ENCODE peak calls at places on chromosomes 1 and 21, in five cellular contexts. B is KBM-7; X is osteocyte; M is HTR-8/SVneo; K is Jurkat, Clone E6-1. D is an unnamed sample.

GRCh38 chr1:5552787-5553484 is 439.3 kb downstream of the NPHP4 start:
- DNase-seq in B (no peak), X (peak), M (no peak), K (no peak), D (no peak)

GRCh38 chr1:18875107-18875795 is 15.8 kb upstream of the TAS1R2 start:
- DNase-seq in B (peak), X (peak), M (peak), K (peak), D (peak)

GRCh38 chr1:32197074-32197473 is 3.3 kb upstream of the CCDC28B start:
- DNase-seq in B (no peak), X (no peak), M (no peak), K (no peak), D (no peak)

GRCh38 chr1:212098340-212098739 is 62.8 kb downstream of the DTL start:
- DNase-seq in B (no peak), X (no peak), M (no peak), K (no peak), D (no peak)

GRCh38 chr1:160125761-160126160 is 10.2 kb downstream of the ATP1A2 start:
- DNase-seq in B (no peak), X (no peak), M (peak), K (no peak), D (no peak)

GRCh38 chr1:116506132-116507004 is 64.5 kb downstream of the CD58 start:
- DNase-seq in B (no peak), X (no peak), M (no peak), K (no peak), D (no peak)

GRCh38 chr1:209648931-209649776 is 3.1 kb downstream of the LAMB3 start:
- DNase-seq in B (peak), X (no peak), M (peak), K (no peak), D (no peak)

GRCh38 chr21:34698270-34699015 is 29.6 kb downstream of the CLIC6 start:
- DNase-seq in B (no peak), X (no peak), M (peak), K (no peak), D (no peak)

GRCh38 chr1:248818505-248819374 is 7.0 kb downstream of the SH3BP5L start:
- DNase-seq in B (no peak), X (no peak), M (no peak), K (no peak), D (peak)

GRCh38 chr1:72586023-72586685 is 303.8 kb upstream of the NEGR1 start:
- DNase-seq in B (no peak), X (no peak), M (no peak), K (no peak), D (no peak)

GRCh38 chr21:43737158-43737950 is 18.4 kb downstream of the PDXK start:
- DNase-seq in B (no peak), X (no peak), M (no peak), K (no peak), D (no peak)

GRCh38 chr1:158039380-158039779 is 45.9 kb downstream of the KIRREL1 start:
- DNase-seq in B (no peak), X (no peak), M (no peak), K (no peak), D (no peak)

GRCh38 chr1:58460469-58460868 is 86.1 kb downstream of the OMA1 start:
- DNase-seq in B (peak), X (peak), M (peak), K (peak), D (no peak)

GRCh38 chr1:116852910-116853309 is 56.8 kb upstream of the PTGFRN start:
- DNase-seq in B (no peak), X (no peak), M (no peak), K (no peak), D (no peak)

GRCh38 chr1:235920596-235921375 is 54.1 kb upstream of the LYST start:
- DNase-seq in B (no peak), X (no peak), M (no peak), K (no peak), D (no peak)

GRCh38 chr1:211731456-211732275 is 56.2 kb upstream of the NEK2 start:
- DNase-seq in B (no peak), X (no peak), M (no peak), K (no peak), D (no peak)

GRCh38 chr1:50066806-50067205 is 41.9 kb upstream of the ELAVL4 start:
- DNase-seq in B (no peak), X (no peak), M (no peak), K (no peak), D (no peak)

D was measured in coronary artery.